ENCODE peak calls at places on chromosome 5, in five cellular contexts. I is HCT116, H is SK-N-SH, V is HepG2, J is transverse colon. L is an unnamed sample.

GRCh38 chr5:80156156-80156555 is 99.7 kb downstream of the SERINC5 start:
- DNase-seq in V (peak; percentile 40), I (no peak), J (no peak), H (no peak), L (no peak)

GRCh38 chr5:178492278-178492677 is 97.9 kb downstream of the COL23A1 start:
- DNase-seq in V (no peak), I (no peak), J (no peak), H (no peak), L (no peak)

GRCh38 chr5:138954257-138955012 is 79.3 kb upstream of the LRRTM2 start:
- DNase-seq in I (no peak), H (no peak), J (no peak), V (no peak), L (peak; percentile 58)

GRCh38 chr5:112136773-112137172 is 282.3 kb downstream of the EPB41L4A start:
- DNase-seq in J (no peak), V (no peak), I (no peak), H (no peak), L (no peak)

GRCh38 chr5:176180339-176180738 is 57.9 kb upstream of the SIMC1 start:
- DNase-seq in J (no peak), H (no peak), I (no peak), V (no peak), L (no peak)

GRCh38 chr5:65290677-65291076 is 191.0 kb downstream of the ADAMTS6 start:
- DNase-seq in V (no peak), J (no peak), I (no peak), H (no peak), L (no peak)

GRCh38 chr5:123813937-123814624 is 302.1 kb downstream of the CSNK1G3 start:
- DNase-seq in V (no peak), H (peak; percentile 19), J (no peak), I (no peak), L (no peak)

GRCh38 chr5:130939059-130939458 is 226.0 kb downstream of the HINT1 start:
- DNase-seq in J (no peak), V (no peak), H (no peak), I (no peak), L (no peak)

GRCh38 chr5:180313677-180314076 is 21.8 kb upstream of the MAPK9 start:
- DNase-seq in I (no peak), V (peak; percentile 70), H (peak; percentile 91), J (no peak), L (no peak)

GRCh38 chr5:137800700-137801411 is 46.7 kb upstream of the HNRNPA0 start:
- DNase-seq in H (no peak), J (peak; percentile 40), V (peak; percentile 8), I (no peak), L (peak; percentile 54)

GRCh38 chr5:54619732-54620582 is 102.4 kb downstream of the SNX18 start:
- DNase-seq in H (no peak), I (no peak), V (no peak), J (no peak), L (no peak)

GRCh38 chr5:121138495-121138907 is 674.4 kb downstream of the PRR16 start:
- DNase-seq in H (peak; percentile 3), I (no peak), V (no peak), J (no peak), L (no peak)

GRCh38 chr5:84384604-84385575 is at the start of gene EDIL3:
- DNase-seq in H (peak; percentile 62), J (peak; percentile 53), I (no peak), V (no peak), L (peak; percentile 43)

GRCh38 chr5:123718238-123718637 is 206.3 kb downstream of the CSNK1G3 start:
- DNase-seq in V (no peak), J (no peak), H (no peak), I (no peak), L (no peak)

GRCh38 chr5:1118738-1119137 is 6.9 kb upstream of the SLC12A7 start:
- DNase-seq in I (no peak), J (peak; percentile 73), V (no peak), H (no peak), L (peak; percentile 67)

GRCh38 chr5:77083088-77083487 is 4.0 kb downstream of the ZBED3 start:
- DNase-seq in I (no peak), J (no peak), V (no peak), H (no peak), L (no peak)

GRCh38 chr5:136686192-136686872 is 321.0 kb upstream of the TRPC7 start:
- DNase-seq in J (no peak), I (no peak), V (peak; percentile 10), H (no peak), L (no peak)

GRCh38 chr5:60295423-60295822 is 401.9 kb upstream of the PDE4D start:
- DNase-seq in V (peak; percentile 31), H (peak; percentile 20), I (peak; percentile 7), J (peak; percentile 17), L (no peak)

GRCh38 chr5:56585973-56586740 is 229.2 kb upstream of the MAP3K1 start:
- DNase-seq in J (no peak), V (no peak), I (no peak), H (no peak), L (peak; percentile 62)

GRCh38 chr5:159936686-159937329 is 20.5 kb downstream of the ADRA1B start:
- DNase-seq in J (no peak), I (no peak), V (no peak), H (no peak), L (peak; percentile 51)

GRCh38 chr5:96758621-96759020 is 49.1 kb downstream of the ERAP1 start:
- DNase-seq in H (no peak), I (no peak), V (no peak), J (no peak), L (no peak)

GRCh38 chr5:151040211-151040747 is 19.9 kb downstream of the GPX3 start:
- DNase-seq in H (no peak), I (peak; percentile 43), V (peak; percentile 78), J (no peak), L (no peak)

GRCh38 chr5:10562202-10563131 is 1.4 kb upstream of the ANKRD33B start:
- DNase-seq in V (no peak), H (no peak), I (no peak), J (no peak), L (no peak)

GRCh38 chr5:152113401-152113800 is 188.8 kb upstream of the GLRA1 start:
- DNase-seq in J (no peak), I (peak; percentile 21), H (no peak), V (no peak), L (no peak)

GRCh38 chr5:13921573-13921972 is 22.9 kb downstream of the DNAH5 start:
- DNase-seq in J (no peak), H (no peak), I (no peak), V (no peak), L (no peak)

GRCh38 chr5:60632153-60632552 is 67.8 kb downstream of the DEPDC1B start:
- DNase-seq in V (no peak), I (no peak), H (no peak), J (no peak), L (no peak)

GRCh38 chr5:151781201-151781600 is 9.4 kb downstream of the G3BP1 start:
- DNase-seq in J (no peak), H (no peak), I (no peak), V (no peak), L (no peak)

GRCh38 chr5:140672455-140673186 is 755 bp downstream of the DND1 start:
- DNase-seq in V (no peak), J (no peak), H (peak; percentile 50), I (no peak), L (peak; percentile 54)

GRCh38 chr5:1555011-1555807 is 31.4 kb upstream of the LPCAT1 start:
- DNase-seq in V (peak; percentile 96), J (peak; percentile 10), H (no peak), I (peak; percentile 19), L (no peak)

GRCh38 chr5:74581988-74582365 is 58.6 kb downstream of the ENC1 start:
- DNase-seq in H (no peak), J (peak; percentile 65), I (no peak), V (no peak), L (no peak)

GRCh38 chr5:127941646-127942045 is 141.9 kb upstream of the SLC12A2 start:
- DNase-seq in V (no peak), I (no peak), J (peak; percentile 61), H (no peak), L (no peak)

GRCh38 chr5:61311836-61312808 is 19.9 kb upstream of the ZSWIM6 start:
- DNase-seq in V (no peak), J (no peak), H (no peak), I (no peak), L (no peak)

GRCh38 chr5:55320571-55320970 is 12.8 kb downstream of the MTREX start:
- DNase-seq in J (no peak), H (no peak), V (no peak), I (no peak), L (peak; percentile 12)

GRCh38 chr5:54707841-54708240 is 190.3 kb downstream of the SNX18 start:
- DNase-seq in H (no peak), J (no peak), I (no peak), V (no peak), L (no peak)

GRCh38 chr5:166499452-166500240 is 1791.8 kb upstream of the WWC1 start:
- DNase-seq in V (no peak), H (no peak), I (no peak), J (no peak), L (no peak)

GRCh38 chr5:90345684-90346083 is 63.9 kb downstream of the CETN3 start:
- DNase-seq in V (no peak), H (no peak), J (no peak), I (no peak), L (no peak)
- TF ChIP-seq CTCF in V (no peak), H (no peak), J (no peak), I (no peak), L (no peak)

GRCh38 chr5:78905084-78905938 is 79.8 kb downstream of the ARSB start:
- DNase-seq in V (no peak), I (no peak), H (no peak), J (no peak), L (no peak)
- H3K27ac ChIP-seq in V (no peak overlapping the region), I (no peak overlapping the region), H (no peak overlapping the region), J (no peak overlapping the region), L (no peak overlapping the region)

DNA sequence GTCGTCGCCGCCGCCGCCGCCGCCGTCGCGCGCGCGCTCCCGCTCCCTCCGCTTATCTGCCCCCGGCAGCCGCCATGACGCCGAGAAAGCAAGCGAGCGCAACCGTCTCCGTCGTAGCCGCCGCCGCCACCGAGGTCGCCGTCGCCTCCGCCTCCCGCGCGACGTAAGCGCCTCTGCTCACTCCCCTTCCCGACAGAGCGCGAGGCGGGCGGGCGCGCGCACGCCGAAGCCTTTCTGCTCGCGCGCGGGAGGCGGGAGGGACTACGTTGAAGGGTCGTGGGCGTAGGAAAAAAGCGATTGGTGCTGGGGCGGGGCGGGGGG is at the start of gene CHD1:
- DNase-seq in J (peak; percentile 96), H (peak; percentile 93), V (peak; percentile 91), I (peak; percentile 91), L (peak; percentile 95)
- TF ChIP-seq CTCF in J (no peak), H (no peak), V (no peak), I (no peak), L (no peak)

DNA sequence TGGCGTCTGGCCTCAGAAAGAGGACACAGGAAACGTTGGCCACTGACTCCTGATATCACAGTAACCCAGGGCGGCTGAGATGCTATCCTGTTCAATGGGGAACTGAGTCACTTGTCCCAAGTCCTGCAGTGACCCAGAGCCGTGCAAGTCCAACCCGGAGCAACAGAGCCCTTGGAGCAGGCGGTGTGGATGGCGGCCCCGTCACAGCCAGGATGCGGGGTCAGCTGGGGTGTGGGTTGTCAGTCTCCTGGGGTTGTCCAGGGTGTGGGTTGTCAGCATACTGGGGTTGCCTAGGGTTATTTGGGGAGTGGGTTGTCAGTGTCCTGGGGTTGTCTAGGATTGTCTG is 257.3 kb downstream of the PARP8 start:
- DNase-seq in J (no peak), I (no peak), V (no peak), H (no peak), L (no peak)
- H3K27ac ChIP-seq in J (no peak overlapping the region), I (no peak overlapping the region), V (no peak overlapping the region), H (no peak overlapping the region), L (no peak overlapping the region)

GRCh38 chr5:16585028-16585667 is 31.6 kb downstream of the RETREG1 start:
- DNase-seq in J (no peak), V (no peak), I (no peak), H (no peak), L (no peak)
- TF ChIP-seq CTCF in J (peak; percentile 26), V (peak; percentile 48), I (peak; percentile 5), H (peak; percentile 50), L (no peak)

L was measured in adrenal gland.